ENCODE peak calls at places on chromosomes 13 and 19, in five cellular contexts. One of them, this sample, is unnamed.

GRCh38 chr19:15495151-15495550 is 13.2 kb upstream of the CYP4F22 start:
- DNase-seq in NCI-H1694 treated with DMSO at 0.1 percent for 48 hours: no peak
- DNase-seq in activated CD4-positive, alpha-beta memory T cell treated with anti-CD3 and anti-CD28 coated beads for 36 hours: no peak
- DNase-seq in caudate nucleus: no peak
- DNase-seq in HepG2: no peak
- DNase-seq in this sample: no peak

GRCh38 chr13:50358221-50358620 is 343.0 kb downstream of the KCNRG start:
- DNase-seq in NCI-H1694 treated with DMSO at 0.1 percent for 48 hours: peak
- DNase-seq in activated CD4-positive, alpha-beta memory T cell treated with anti-CD3 and anti-CD28 coated beads for 36 hours: no peak
- DNase-seq in caudate nucleus: no peak
- DNase-seq in HepG2: no peak
- DNase-seq in this sample: no peak

GRCh38 chr19:49930483-49931011 is 1.2 kb upstream of the NUP62 start:
- DNase-seq in HepG2: no peak
- DNase-seq in caudate nucleus: no peak
- DNase-seq in NCI-H1694 treated with DMSO at 0.1 percent for 48 hours: no peak
- DNase-seq in activated CD4-positive, alpha-beta memory T cell treated with anti-CD3 and anti-CD28 coated beads for 36 hours: peak
- DNase-seq in this sample: no peak

GRCh38 chr13:112444001-112444311 is 67.8 kb downstream of the SPACA7 start:
- DNase-seq in NCI-H1694 treated with DMSO at 0.1 percent for 48 hours: peak
- DNase-seq in HepG2: peak
- DNase-seq in activated CD4-positive, alpha-beta memory T cell treated with anti-CD3 and anti-CD28 coated beads for 36 hours: peak
- DNase-seq in caudate nucleus: peak
- DNase-seq in this sample: no peak

GRCh38 chr19:8585894-8586750 is 8.9 kb upstream of the MYO1F start:
- DNase-seq in HepG2: peak
- DNase-seq in activated CD4-positive, alpha-beta memory T cell treated with anti-CD3 and anti-CD28 coated beads for 36 hours: peak
- DNase-seq in caudate nucleus: no peak
- DNase-seq in NCI-H1694 treated with DMSO at 0.1 percent for 48 hours: no peak
- DNase-seq in this sample: no peak

GRCh38 chr19:5587661-5588060 is 19.9 kb upstream of the TINCR start:
- DNase-seq in activated CD4-positive, alpha-beta memory T cell treated with anti-CD3 and anti-CD28 coated beads for 36 hours: no peak
- DNase-seq in NCI-H1694 treated with DMSO at 0.1 percent for 48 hours: no peak
- DNase-seq in HepG2: no peak
- DNase-seq in caudate nucleus: no peak
- DNase-seq in this sample: no peak

GRCh38 chr13:24148414-24149305 is 11.9 kb upstream of the SPATA13 start:
- DNase-seq in NCI-H1694 treated with DMSO at 0.1 percent for 48 hours: no peak
- DNase-seq in HepG2: peak
- DNase-seq in caudate nucleus: no peak
- DNase-seq in activated CD4-positive, alpha-beta memory T cell treated with anti-CD3 and anti-CD28 coated beads for 36 hours: no peak
- DNase-seq in this sample: no peak

GRCh38 chr19:43465468-43466120 is at the start of gene LYPD3:
- DNase-seq in caudate nucleus: no peak
- DNase-seq in NCI-H1694 treated with DMSO at 0.1 percent for 48 hours: no peak
- DNase-seq in activated CD4-positive, alpha-beta memory T cell treated with anti-CD3 and anti-CD28 coated beads for 36 hours: no peak
- DNase-seq in HepG2: no peak
- DNase-seq in this sample: no peak

GRCh38 chr13:54884645-54885044 is 1856.0 kb downstream of the OLFM4 start:
- DNase-seq in NCI-H1694 treated with DMSO at 0.1 percent for 48 hours: no peak
- DNase-seq in caudate nucleus: no peak
- DNase-seq in activated CD4-positive, alpha-beta memory T cell treated with anti-CD3 and anti-CD28 coated beads for 36 hours: no peak
- DNase-seq in HepG2: no peak
- DNase-seq in this sample: no peak

GRCh38 chr13:39688699-39689405 is 33.4 kb downstream of the COG6 start:
- DNase-seq in caudate nucleus: no peak
- DNase-seq in activated CD4-positive, alpha-beta memory T cell treated with anti-CD3 and anti-CD28 coated beads for 36 hours: no peak
- DNase-seq in HepG2: no peak
- DNase-seq in NCI-H1694 treated with DMSO at 0.1 percent for 48 hours: no peak
- DNase-seq in this sample: no peak